ENCODE peak calls at places on chromosome 6, in nine cellular contexts. U is effector memory CD4-positive, alpha-beta T cell; V is PC-3; O is CD8-positive, alpha-beta memory T cell; H is right atrium auricular region; L is CD4-positive, alpha-beta memory T cell; F is cardiac muscle cell; N is HAP-1; P is colonic mucosa. W is an unnamed sample. For H3K36me3, the result is how much of the 10 kb centered on the place peaks cover.

GRCh38 chr6:122495612-122496011 is 24.0 kb upstream of the SERINC1 start:
- DNase-seq in U (no peak), V (no peak), O (no peak), H (no peak), L (no peak), F (no peak), N (no peak), P (no peak), W (no peak)

GRCh38 chr6:125986956-125987617 is 747 bp downstream of the TRMT11 start:
- DNase-seq in U (no peak), V (peak), O (no peak), H (no peak), L (no peak), F (peak), N (peak), P (no peak), W (peak)

GRCh38 chr6:168581706-168582105 is 140.7 kb downstream of the SMOC2 start:
- DNase-seq in U (no peak), V (no peak), O (no peak), H (no peak), L (no peak), F (no peak), N (no peak), P (no peak), W (no peak)

GRCh38 chr6:79777713-79778579 is 146.8 kb downstream of the SH3BGRL2 start:
- DNase-seq in U (peak), V (peak), O (peak), H (peak), L (peak), F (peak), N (peak), P (peak), W (peak)

GRCh38 chr6:7723041-7723447 is 2.9 kb upstream of the BMP6 start:
- DNase-seq in U (peak), V (peak), O (peak), H (peak), L (peak), F (peak), N (peak), P (peak), W (peak)

GRCh38 chr6:138593100-138593877 is 94.0 kb upstream of the NHSL1 start:
- DNase-seq in U (no peak), V (peak), O (no peak), H (peak), L (peak), F (peak), N (peak), P (peak), W (no peak)

GRCh38 chr6:135837735-135838449 is 13.6 kb upstream of the PDE7B start:
- DNase-seq in U (no peak), V (no peak), O (no peak), H (no peak), L (no peak), F (no peak), N (no peak), P (no peak), W (no peak)

GRCh38 chr6:7243188-7243942 is 69.6 kb downstream of the SSR1 start:
- DNase-seq in U (no peak), V (peak), O (no peak), H (peak), L (peak), F (peak), N (peak), P (peak), W (peak)

GRCh38 chr6:51951924-51952323 is 135.5 kb downstream of the PKHD1 start:
- DNase-seq in U (no peak), V (no peak), O (no peak), H (no peak), L (no peak), F (no peak), N (no peak), P (no peak), W (no peak)

GRCh38 chr6:90216081-90216977 is 80.3 kb downstream of the BACH2 start:
- DNase-seq in U (peak), V (no peak), O (no peak), H (no peak), L (no peak), F (no peak), N (no peak), P (peak), W (peak)

GRCh38 chr6:137213331-137213740 is 5.8 kb downstream of the IFNGR1 start:
- DNase-seq in U (no peak), V (no peak), O (no peak), H (no peak), L (no peak), F (no peak), N (no peak), P (no peak), W (no peak)

GRCh38 chr6:33080127-33081089 is 4.6 kb downstream of the HLA-DPB1 start:
- DNase-seq in U (no peak), V (no peak), O (no peak), H (peak), L (no peak), F (peak), N (no peak), P (peak), W (peak)

GRCh38 chr6:42224222-42225042 is 6.8 kb upstream of the MRPS10 start:
- DNase-seq in U (no peak), V (peak), O (no peak), H (no peak), L (no peak), F (peak), N (no peak), P (no peak), W (no peak)

GRCh38 chr6:90044833-90045337 is 150.6 kb downstream of the GJA10 start:
- DNase-seq in U (no peak), V (peak), O (no peak), H (no peak), L (no peak), F (peak), N (no peak), P (no peak), W (no peak)

GRCh38 chr6:69918766-69919165 is 52.4 kb downstream of the COL19A1 start:
- DNase-seq in U (no peak), V (no peak), O (no peak), H (no peak), L (no peak), F (no peak), N (no peak), P (no peak), W (no peak)

GRCh38 chr6:142014515-142014914 is 118.2 kb upstream of the GJE1 start:
- DNase-seq in U (no peak), V (peak), O (no peak), H (no peak), L (no peak), F (peak), N (no peak), P (no peak), W (no peak)

GRCh38 chr6:10837009-10837691 is 1.2 kb downstream of the MAK start:
- DNase-seq in U (no peak), V (peak), O (no peak), H (no peak), L (no peak), F (peak), N (peak), P (peak), W (peak)

GRCh38 chr6:29558439-29559079 is 973 bp downstream of the UBD start:
- DNase-seq in U (no peak), V (no peak), O (no peak), H (no peak), L (no peak), F (no peak), N (no peak), P (no peak), W (no peak)

GRCh38 chr6:118383924-118384323 is 164.2 kb upstream of the PLN start:
- DNase-seq in U (no peak), V (no peak), O (no peak), H (no peak), L (no peak), F (no peak), N (no peak), P (no peak), W (no peak)

GRCh38 chr6:84926171-84926570 is 161.8 kb upstream of the TBX18 start:
- DNase-seq in U (no peak), V (no peak), O (no peak), H (no peak), L (no peak), F (peak), N (no peak), P (no peak), W (no peak)

GRCh38 chr6:4565301-4566250 is 210.6 kb upstream of the CDYL start:
- DNase-seq in U (no peak), V (no peak), O (no peak), H (peak), L (no peak), F (no peak), N (no peak), P (peak), W (no peak)

GRCh38 chr6:4563877-4564276 is 212.3 kb upstream of the CDYL start:
- DNase-seq in U (no peak), V (no peak), O (no peak), H (no peak), L (no peak), F (no peak), N (no peak), P (no peak), W (no peak)

GRCh38 chr6:4564746-4565145 is 211.5 kb upstream of the CDYL start:
- DNase-seq in U (no peak), V (no peak), O (no peak), H (peak), L (no peak), F (no peak), N (no peak), P (peak), W (no peak)

GRCh38 chr6:4568138-4568537 is 208.1 kb upstream of the CDYL start:
- DNase-seq in U (no peak), V (no peak), O (no peak), H (peak), L (no peak), F (no peak), N (no peak), P (no peak), W (no peak)

GRCh38 chr6:4567141-4567540 is 209.1 kb upstream of the CDYL start:
- DNase-seq in U (no peak), V (peak), O (no peak), H (no peak), L (no peak), F (peak), N (no peak), P (no peak), W (no peak)
- H3K36me3 ChIP-seq in U (under half), V (under half), O (under half), H (under half), L (under half), F (under half), N (under half), P (under half), W (under half)

GRCh38 chr6:34196116-34196832 is 40.4 kb upstream of the HMGA1 start:
- DNase-seq in U (peak), V (peak), O (peak), H (peak), L (peak), F (peak), N (peak), P (peak), W (peak)
- H3K4me3 ChIP-seq in U (peak), V (peak), O (peak), H (peak), L (peak), F (no peak), N (peak), P (peak), W (peak)

DNA sequence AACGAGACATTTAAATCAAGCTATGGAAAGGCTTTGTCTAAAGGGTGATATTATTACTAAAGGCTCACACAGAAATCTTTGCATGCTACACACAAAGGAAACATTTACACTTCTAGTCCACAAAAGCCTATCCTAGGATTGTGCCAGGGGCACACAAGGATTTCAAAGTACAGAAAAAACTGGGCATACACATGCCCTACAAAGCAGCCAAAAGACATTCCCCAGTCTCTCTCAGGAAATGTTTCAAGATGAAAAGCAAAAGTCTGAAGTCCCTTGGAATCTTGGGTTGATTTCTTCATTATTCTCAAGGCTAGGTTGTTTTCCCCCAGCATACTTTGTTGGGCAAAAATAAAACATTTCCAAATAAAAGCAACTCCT is 1.7 kb downstream of the AKIRIN2 start:
- DNase-seq in U (no peak), V (no peak), O (no peak), H (no peak), L (no peak), F (no peak), N (no peak), P (no peak), W (no peak)
- H3K36me3 ChIP-seq in U (under half), V (under half), O (under half), H (under half), L (under half), F (under half), N (under half), P (under half), W (under half)

DNA sequence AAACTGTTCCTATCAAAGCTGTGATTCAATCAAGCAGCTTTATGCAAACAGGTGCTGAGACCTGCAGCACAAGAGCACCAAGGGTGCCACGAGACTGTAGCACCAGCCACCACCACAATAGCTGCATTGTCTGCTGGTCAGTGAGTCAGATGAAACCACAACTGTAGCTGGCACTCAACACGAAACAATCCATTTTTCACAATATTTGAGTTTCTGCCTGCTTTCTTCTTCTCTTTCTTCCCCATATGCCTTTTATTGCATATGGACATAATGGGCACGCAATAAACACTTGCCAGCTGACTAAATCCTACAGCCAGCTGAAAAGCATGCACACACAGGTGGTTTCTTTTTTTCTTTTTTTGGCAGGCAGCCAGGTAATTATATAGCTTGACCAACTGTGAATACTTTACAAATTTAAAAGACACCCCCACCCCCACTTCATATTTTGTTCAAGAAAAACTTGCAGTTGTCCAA is 16.6 kb downstream of the SLC2A12 start:
- DNase-seq in U (no peak), V (peak), O (no peak), H (no peak), L (no peak), F (peak), N (peak), P (peak), W (no peak)
- H3K4me3 ChIP-seq in U (no peak), V (peak), O (no peak), H (no peak), L (no peak), F (no peak), N (no peak), P (no peak), W (no peak)

GRCh38 chr6:87501809-87502572 is 29.2 kb downstream of the SLC35A1 start:
- DNase-seq in U (no peak), V (no peak), O (no peak), H (no peak), L (no peak), F (no peak), N (no peak), P (no peak), W (no peak)

GRCh38 chr6:87504440-87504839 is 31.7 kb downstream of the SLC35A1 start:
- DNase-seq in U (no peak), V (no peak), O (no peak), H (no peak), L (no peak), F (peak), N (no peak), P (no peak), W (no peak)
- H3K36me3 ChIP-seq in U (under half), V (under half), O (under half), H (under half), L (under half), F (under half), N (under half), P (under half), W (under half)

GRCh38 chr6:31579119-31579505 is 3.1 kb downstream of the LTB start:
- DNase-seq in U (no peak), V (no peak), O (no peak), H (no peak), L (no peak), F (no peak), N (no peak), P (no peak), W (no peak)

GRCh38 chr6:31576897-31577341 is 1.6 kb downstream of the TNF start:
- DNase-seq in U (peak), V (no peak), O (peak), H (no peak), L (no peak), F (no peak), N (no peak), P (no peak), W (peak)

GRCh38 chr6:31578058-31578457 is 2.7 kb downstream of the TNF start:
- DNase-seq in U (no peak), V (no peak), O (no peak), H (no peak), L (no peak), F (no peak), N (no peak), P (no peak), W (no peak)

GRCh38 chr6:31579546-31580445 is 2.4 kb downstream of the LTB start:
- DNase-seq in U (peak), V (no peak), O (no peak), H (no peak), L (no peak), F (no peak), N (no peak), P (no peak), W (peak)

GRCh38 chr6:31578461-31579118 is 3.2 kb downstream of the TNF start:
- DNase-seq in U (no peak), V (peak), O (no peak), H (no peak), L (no peak), F (no peak), N (no peak), P (no peak), W (peak)
- H3K4me3 ChIP-seq in U (peak), V (no peak), O (no peak), H (no peak), L (no peak), F (no peak), N (no peak), P (no peak), W (no peak)

DNA sequence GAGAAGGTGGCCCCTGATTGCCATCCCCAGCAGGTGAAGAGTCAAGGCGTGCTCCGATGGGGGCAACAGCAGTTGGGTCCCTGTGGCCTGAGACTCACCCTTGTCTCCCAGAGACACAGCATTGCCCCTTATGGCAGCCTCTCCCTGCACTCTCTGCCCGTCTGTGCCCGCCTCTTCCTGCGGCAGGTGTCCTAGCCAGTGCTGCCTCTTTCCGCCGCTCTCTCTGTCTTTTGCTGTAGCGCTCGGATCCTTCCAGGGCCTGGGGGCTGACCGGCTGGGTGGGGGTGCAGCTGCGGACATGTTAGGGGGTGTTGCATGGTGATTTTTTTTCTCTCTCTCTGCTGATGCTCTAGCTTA is 11.5 kb downstream of the VEGFA start:
- DNase-seq in U (no peak), V (no peak), O (no peak), H (no peak), L (no peak), F (no peak), N (no peak), P (no peak), W (no peak)
- H3K36me3 ChIP-seq in U (under half), V (half or more), O (under half), H (half or more), L (under half), F (half or more), N (half or more), P (under half), W (half or more)

GRCh38 chr6:160510976-160511617 is 153.0 kb downstream of the LPA start:
- DNase-seq in U (no peak), V (no peak), O (no peak), H (no peak), L (no peak), F (no peak), N (no peak), P (no peak), W (no peak)
- H3K4me3 ChIP-seq in U (no peak), V (no peak), O (no peak), H (no peak), L (no peak), F (no peak), N (no peak), P (no peak), W (no peak)

GRCh38 chr6:152314483-152314832 is 322.7 kb downstream of the SYNE1 start:
- DNase-seq in U (no peak), V (no peak), O (no peak), H (no peak), L (no peak), F (no peak), N (no peak), P (no peak), W (no peak)
- H3K36me3 ChIP-seq in U (under half), V (under half), O (under half), H (half or more), L (under half), F (half or more), N (under half), P (under half), W (under half)

W was measured in H7.